ENCODE peak calls at places on chromosomes 11 and 22, in four cellular contexts. W is neuronal stem cell, K is IMR-90, E is H1. V is an unnamed sample.

GRCh38 chr11:117923773-117924172 is 5.4 kb downstream of the TMPRSS13 start:
- DNase-seq in W (no peak), K (no peak), E (no peak), V (no peak)

GRCh38 chr11:24773326-24773725 is 276.5 kb downstream of the LUZP2 start:
- DNase-seq in W (no peak), K (no peak), E (no peak), V (no peak)

GRCh38 chr11:7905961-7906429 is 25.1 kb downstream of the OR10A6 start:
- DNase-seq in W (no peak), K (no peak), E (no peak), V (no peak)

GRCh38 chr11:13552784-13553183 is 57.0 kb upstream of the PTH start:
- DNase-seq in W (no peak), K (no peak), E (no peak), V (no peak)

GRCh38 chr11:70247042-70247709 is 23.3 kb upstream of the PPFIA1 start:
- DNase-seq in W (no peak), K (peak; percentile 34), E (no peak), V (no peak)

GRCh38 chr11:14015711-14016110 is 53.2 kb downstream of the SPON1 start:
- DNase-seq in W (peak; percentile 5), K (peak; percentile 81), E (no peak), V (peak; percentile 47)

GRCh38 chr11:87384078-87384729 is 346.5 kb downstream of the TMEM135 start:
- DNase-seq in W (no peak), K (no peak), E (no peak), V (no peak)

GRCh38 chr11:26608507-26609146 is 36.6 kb upstream of the MUC15 start:
- DNase-seq in W (no peak), K (no peak), E (no peak), V (no peak)

GRCh38 chr11:83982825-83983224 is 696.7 kb upstream of the CCDC90B start:
- DNase-seq in W (no peak), K (no peak), E (no peak), V (no peak)

GRCh38 chr11:105092255-105093239 is 47.0 kb downstream of the CARD18 start:
- DNase-seq in W (no peak), K (peak; percentile 20), E (no peak), V (peak; percentile 37)

GRCh38 chr11:9180784-9181183 is 84.4 kb downstream of the DENND5A start:
- DNase-seq in W (no peak), K (peak; percentile 72), E (no peak), V (peak; percentile 34)

GRCh38 chr11:130514851-130515250 is 66.4 kb downstream of the ADAMTS15 start:
- DNase-seq in W (no peak), K (no peak), E (no peak), V (no peak)

GRCh38 chr11:91104237-91104636 is 881.4 kb upstream of the CHORDC1 start:
- DNase-seq in W (no peak), K (peak; percentile 80), E (no peak), V (peak; percentile 51)

GRCh38 chr22:25779890-25780289 is 37.9 kb downstream of the MYO18B start:
- DNase-seq in W (no peak), K (no peak), E (no peak), V (no peak)

GRCh38 chr22:46007003-46007847 is 30.3 kb upstream of the WNT7B start:
- DNase-seq in W (no peak), K (peak; percentile 72), E (no peak), V (peak; percentile 59)

GRCh38 chr11:95147364-95147905 is 57.8 kb downstream of the ENDOD1 start:
- DNase-seq in W (no peak), K (peak; percentile 93), E (no peak), V (peak; percentile 98)

GRCh38 chr22:36223504-36223903 is 15.8 kb downstream of the APOL2 start:
- DNase-seq in W (no peak), K (no peak), E (no peak), V (no peak)

GRCh38 chr11:57529012-57529411 is 1.5 kb downstream of the TIMM10 start:
- DNase-seq in W (no peak), K (no peak), E (no peak), V (no peak)

GRCh38 chr22:48707749-48708557 is 1119.7 kb downstream of the BRD1 start:
- DNase-seq in W (no peak), K (no peak), E (no peak), V (no peak)

GRCh38 chr11:27622541-27623300 is 77.5 kb downstream of the BDNF start:
- DNase-seq in W (no peak), K (no peak), E (no peak), V (no peak)

GRCh38 chr11:9651481-9651880 is 12.4 kb upstream of the SWAP70 start:
- DNase-seq in W (no peak), K (no peak), E (no peak), V (no peak)

GRCh38 chr11:92219476-92219875 is 5.1 kb upstream of the FAT3 start:
- DNase-seq in W (no peak), K (no peak), E (no peak), V (no peak)

GRCh38 chr11:18490319-18490718 is 34.7 kb downstream of the LDHAL6A start:
- DNase-seq in W (no peak), K (peak; percentile 2), E (no peak), V (no peak)

GRCh38 chr22:38699143-38699542 is 1.6 kb downstream of the JOSD1 start:
- DNase-seq in W (no peak), K (no peak), E (no peak), V (no peak)

GRCh38 chr22:38697055-38697980 is 3.4 kb downstream of the JOSD1 start:
- DNase-seq in W (no peak), K (peak; percentile 58), E (no peak), V (peak; percentile 53)

GRCh38 chr22:38699784-38700183 is 959 bp downstream of the JOSD1 start:
- DNase-seq in W (no peak), K (peak; percentile 62), E (no peak), V (peak; percentile 52)

GRCh38 chr22:38700271-38700788 is 413 bp downstream of the JOSD1 start:
- DNase-seq in W (no peak), K (no peak), E (no peak), V (peak; percentile 71)

GRCh38 chr22:38698407-38699094 is 2.2 kb downstream of the JOSD1 start:
- DNase-seq in W (no peak), K (no peak), E (no peak), V (no peak)
- H3K4me1 ChIP-seq in W (peaks cover 33% of the 10 kb centered on the region), K (peaks cover 11% of the 10 kb centered on the region), E (peaks cover 4% of the 10 kb centered on the region), V (peaks cover 18% of the 10 kb centered on the region)

GRCh38 chr11:46898396-46899095 is 19.8 kb downstream of the LRP4 start:
- DNase-seq in W (no peak), K (no peak), E (no peak), V (no peak)
- H3K14ac ChIP-seq in W (no peak overlapping the region), K (no peak overlapping the region), E (no peak overlapping the region), V (no peak overlapping the region)

DNA sequence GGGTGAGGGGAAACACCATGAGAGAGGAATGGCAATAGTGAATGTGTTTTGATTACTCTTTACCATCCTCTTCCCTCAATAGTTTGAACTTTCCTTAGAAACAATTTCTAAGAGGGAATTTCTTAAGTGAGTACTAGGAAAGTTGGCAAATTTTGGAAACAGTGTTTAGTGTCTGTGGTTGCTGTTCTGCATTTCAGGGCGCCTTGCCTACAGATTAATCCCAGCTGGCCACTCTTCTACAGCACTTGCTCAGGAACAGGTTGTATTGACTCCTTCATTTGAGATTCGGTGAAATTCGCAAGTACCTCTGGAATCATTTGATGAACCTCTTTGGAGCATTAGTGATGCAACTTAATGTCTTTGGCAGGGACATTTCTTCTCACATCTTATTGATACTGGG is 28.3 kb downstream of the JAM3 start:
- DNase-seq in W (no peak), K (no peak), E (no peak), V (no peak)
- H2AK5ac ChIP-seq in W (no peak overlapping the region), K (no peak overlapping the region), E (no peak overlapping the region), V (no peak overlapping the region)

DNA sequence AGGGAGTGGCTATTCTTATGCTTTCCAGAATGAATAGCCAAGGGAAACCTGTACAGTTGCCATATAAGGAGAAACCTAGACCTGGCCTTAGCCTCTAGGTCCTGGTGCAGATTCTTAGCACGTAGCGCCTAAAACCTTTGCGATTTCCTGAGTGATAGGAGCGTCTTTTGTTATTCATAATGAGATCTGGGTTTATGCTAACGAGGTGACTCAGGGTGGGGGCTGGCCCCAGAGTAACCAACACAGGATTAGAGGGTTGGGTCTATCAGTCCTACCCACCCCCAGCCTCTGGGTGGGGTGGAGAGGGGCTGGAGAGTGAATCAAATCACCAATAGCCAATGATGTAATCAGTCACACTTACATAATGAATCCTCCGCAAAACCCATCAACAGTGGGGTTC is 73.4 kb upstream of the PARVG start:
- DNase-seq in W (no peak), K (no peak), E (peak; percentile 46), V (no peak)
- H3K4me1 ChIP-seq in W (peaks cover 9% of the 10 kb centered on the region), K (no peaks in the 10 kb centered on the region), E (peaks cover 10% of the 10 kb centered on the region), V (peaks cover 2% of the 10 kb centered on the region)

GRCh38 chr11:108498816-108499408 is 728 bp upstream of the POGLUT3 start:
- DNase-seq in W (no peak), K (no peak), E (no peak), V (no peak)
- H3K14ac ChIP-seq in W (no peak overlapping the region), K (peak overlapping the region; percentile 84), E (no peak overlapping the region), V (peak overlapping the region; percentile 96)

GRCh38 chr11:110075087-110075821 is 17.9 kb upstream of the ZC3H12C start:
- DNase-seq in W (no peak), K (no peak), E (no peak), V (no peak)
- H2AK5ac ChIP-seq in W (no peak overlapping the region), K (no peak overlapping the region), E (no peak overlapping the region), V (no peak overlapping the region)